ENCODE peak calls at places on chromosomes 13 and 19, in seven cellular contexts. F, U, I, Q, B, A and V are unnamed samples.

GRCh38 chr13:41229356-41229755 is 34.0 kb downstream of the MTRF1 start:
- DNase-seq in F (no peak), U (no peak), I (no peak), Q (no peak), B (no peak), A (no peak), V (no peak)

GRCh38 chr13:44368062-44368591 is 5.5 kb upstream of the SERP2 start:
- DNase-seq in F (no peak), U (peak; percentile 37), I (no peak), Q (no peak), B (no peak), A (no peak), V (no peak)

GRCh38 chr19:18363787-18364186 is 22.2 kb upstream of the GDF15 start:
- DNase-seq in F (no peak), U (no peak), I (no peak), Q (no peak), B (no peak), A (no peak), V (no peak)

GRCh38 chr13:40272776-40273139 is 393.7 kb downstream of the FOXO1 start:
- DNase-seq in F (no peak), U (peak; percentile 33), I (no peak), Q (no peak), B (no peak), A (no peak), V (no peak)

GRCh38 chr19:33335446-33335845 is 33.1 kb upstream of the CEBPA start:
- DNase-seq in F (no peak), U (no peak), I (no peak), Q (no peak), B (no peak), A (no peak), V (no peak)

GRCh38 chr13:112569771-112570288 is 18.1 kb downstream of the TUBGCP3 start:
- DNase-seq in F (no peak), U (no peak), I (no peak), Q (no peak), B (no peak), A (no peak), V (no peak)

GRCh38 chr19:11576186-11576585 is 1.3 kb downstream of the ACP5 start:
- DNase-seq in F (no peak), U (no peak), I (no peak), Q (no peak), B (no peak), A (no peak), V (no peak)

GRCh38 chr13:44575741-44576395 is at the start of gene TSC22D1:
- DNase-seq in F (peak; percentile 85), U (peak; percentile 66), I (peak; percentile 59), Q (peak; percentile 67), B (peak; percentile 77), A (peak; percentile 44), V (peak; percentile 55)

GRCh38 chr13:30276178-30276577 is 31.2 kb downstream of the KATNAL1 start:
- DNase-seq in F (no peak), U (no peak), I (no peak), Q (no peak), B (no peak), A (no peak), V (no peak)

GRCh38 chr13:39159971-39160370 is 121.7 kb downstream of the NHLRC3 start:
- DNase-seq in F (no peak), U (no peak), I (no peak), Q (no peak), B (no peak), A (no peak), V (no peak)

GRCh38 chr13:39365879-39366278 is 237.1 kb downstream of the LHFPL6 start:
- DNase-seq in F (no peak), U (no peak), I (no peak), Q (no peak), B (no peak), A (no peak), V (no peak)

GRCh38 chr13:32314968-32315254 is 252 bp downstream of the ZAR1L start:
- DNase-seq in F (no peak), U (peak; percentile 66), I (no peak), Q (no peak), B (peak; percentile 80), A (peak; percentile 41), V (peak; percentile 78)

GRCh38 chr13:97005631-97006262 is 11.5 kb upstream of the OXGR1 start:
- DNase-seq in F (no peak), U (peak; percentile 57), I (no peak), Q (no peak), B (no peak), A (no peak), V (no peak)

GRCh38 chr19:13033819-13034611 is 38.7 kb downstream of the NFIX start:
- DNase-seq in F (no peak), U (peak; percentile 84), I (peak; percentile 75), Q (peak; percentile 94), B (no peak), A (peak; percentile 82), V (no peak)

GRCh38 chr13:49403966-49404365 is 39.9 kb downstream of the CAB39L start:
- DNase-seq in F (no peak), U (no peak), I (no peak), Q (no peak), B (no peak), A (no peak), V (no peak)

GRCh38 chr13:23794267-23795161 is 94.7 kb downstream of the MIPEP start:
- DNase-seq in F (no peak), U (peak; percentile 46), I (no peak), Q (no peak), B (no peak), A (no peak), V (no peak)

GRCh38 chr19:56153507-56153906 is 12.4 kb downstream of the ZNF444 start:
- DNase-seq in F (no peak), U (no peak), I (no peak), Q (no peak), B (no peak), A (no peak), V (no peak)

GRCh38 chr13:108855737-108856387 is 226.5 kb downstream of the MYO16 start:
- DNase-seq in F (no peak), U (no peak), I (no peak), Q (no peak), B (no peak), A (no peak), V (no peak)

GRCh38 chr13:35766663-35767062 is 290.2 kb upstream of the MAB21L1 start:
- DNase-seq in F (no peak), U (no peak), I (no peak), Q (no peak), B (no peak), A (no peak), V (no peak)

GRCh38 chr19:16358456-16358855 is 33.8 kb downstream of the KLF2 start:
- DNase-seq in F (no peak), U (no peak), I (no peak), Q (no peak), B (no peak), A (no peak), V (no peak)

GRCh38 chr19:16359074-16359473 is 34.4 kb downstream of the KLF2 start:
- DNase-seq in F (no peak), U (no peak), I (no peak), Q (no peak), B (no peak), A (no peak), V (no peak)

GRCh38 chr19:16351133-16351809 is 26.6 kb downstream of the KLF2 start:
- DNase-seq in F (no peak), U (no peak), I (no peak), Q (no peak), B (no peak), A (no peak), V (no peak)

GRCh38 chr19:16359964-16360363 is 35.3 kb downstream of the KLF2 start:
- DNase-seq in F (no peak), U (no peak), I (no peak), Q (no peak), B (no peak), A (no peak), V (no peak)

GRCh38 chr19:16355293-16356043 is 30.8 kb downstream of the KLF2 start:
- DNase-seq in F (peak; percentile 77), U (peak; percentile 65), I (peak; percentile 70), Q (no peak), B (no peak), A (peak; percentile 52), V (no peak)
- H3K4me3 ChIP-seq in F (no peak overlapping the region), U (no peak overlapping the region), I (no peak overlapping the region), Q (no peak overlapping the region), B (no peak overlapping the region), A (peak overlapping the region; percentile 8), V (no peak overlapping the region)

GRCh38 chr19:57511484-57511883 is 11.7 kb downstream of the ZNF773 start:
- DNase-seq in F (no peak), U (no peak), I (no peak), Q (no peak), B (no peak), A (no peak), V (no peak)
- H3K9me3 ChIP-seq in F (peaks cover 46% of the 10 kb centered on the region), U (no peaks in the 10 kb centered on the region), I (peaks cover 33% of the 10 kb centered on the region), Q (peaks cover 34% of the 10 kb centered on the region), B (peaks cover 51% of the 10 kb centered on the region), A (peaks cover 51% of the 10 kb centered on the region), V (peaks cover 54% of the 10 kb centered on the region)

GRCh38 chr19:6113616-6114188 is 3.4 kb upstream of the RFX2 start:
- DNase-seq in F (no peak), U (no peak), I (no peak), Q (no peak), B (no peak), A (no peak), V (no peak)

GRCh38 chr19:6116749-6117430 is 6.6 kb upstream of the RFX2 start:
- DNase-seq in F (no peak), U (no peak), I (no peak), Q (no peak), B (no peak), A (no peak), V (no peak)

GRCh38 chr19:6117534-6117933 is 7.2 kb upstream of the RFX2 start:
- DNase-seq in F (no peak), U (no peak), I (no peak), Q (no peak), B (no peak), A (no peak), V (no peak)

GRCh38 chr19:6118043-6118442 is 7.7 kb upstream of the RFX2 start:
- DNase-seq in F (no peak), U (no peak), I (no peak), Q (no peak), B (no peak), A (no peak), V (no peak)

GRCh38 chr19:6115992-6116391 is 5.7 kb upstream of the RFX2 start:
- DNase-seq in F (no peak), U (no peak), I (no peak), Q (no peak), B (no peak), A (no peak), V (no peak)
- H3K4me3 ChIP-seq in F (no peak overlapping the region), U (no peak overlapping the region), I (no peak overlapping the region), Q (no peak overlapping the region), B (no peak overlapping the region), A (no peak overlapping the region), V (no peak overlapping the region)

GRCh38 chr19:42594617-42595489 is at the start of gene CEACAM8:
- DNase-seq in F (peak; percentile 62), U (no peak), I (no peak), Q (no peak), B (no peak), A (no peak), V (no peak)

GRCh38 chr19:42589792-42590191 is 4.9 kb downstream of the CEACAM8 start:
- DNase-seq in F (peak; percentile 54), U (no peak), I (no peak), Q (no peak), B (no peak), A (no peak), V (no peak)

GRCh38 chr19:42596391-42597071 is 1.8 kb upstream of the CEACAM8 start:
- DNase-seq in F (peak; percentile 69), U (peak; percentile 32), I (no peak), Q (no peak), B (no peak), A (peak; percentile 16), V (no peak)

GRCh38 chr19:42595550-42596172 is 937 bp upstream of the CEACAM8 start:
- DNase-seq in F (peak; percentile 51), U (no peak), I (no peak), Q (no peak), B (no peak), A (no peak), V (no peak)
- H3K9me3 ChIP-seq in F (no peaks in the 10 kb centered on the region), U (no peaks in the 10 kb centered on the region), I (no peaks in the 10 kb centered on the region), Q (no peaks in the 10 kb centered on the region), B (no peaks in the 10 kb centered on the region), A (peaks cover 10% of the 10 kb centered on the region), V (no peaks in the 10 kb centered on the region)